ENCODE peak calls at places on chromosomes 13 and 19, in seven cellular contexts. One of them, this sample, is unnamed.

GRCh38 chr19:4318460-4318859 is 14.1 kb downstream of the FSD1 start:
- DNase-seq in AG09319: no peak
- DNase-seq in hippocampal formation: no peak
- DNase-seq in stimulated activated CD4-positive, alpha-beta T cell treated with anti-CD3 and anti-CD28 coated beads, Interleukin-4, amount 100 ng/mL, for 48 hours: no peak
- DNase-seq in activated CD4-positive, alpha-beta T cell treated with anti-CD3 and anti-CD28 coated beads for 48 hours: no peak
- DNase-seq in RWPE1: no peak
- DNase-seq in fibroblast of villous mesenchyme: no peak
- DNase-seq in this sample: no peak

GRCh38 chr13:112680741-112681360 is 9.0 kb upstream of the ATP11A start:
- DNase-seq in AG09319: no peak
- DNase-seq in hippocampal formation: no peak
- DNase-seq in stimulated activated CD4-positive, alpha-beta T cell treated with anti-CD3 and anti-CD28 coated beads, Interleukin-4, amount 100 ng/mL, for 48 hours: no peak
- DNase-seq in activated CD4-positive, alpha-beta T cell treated with anti-CD3 and anti-CD28 coated beads for 48 hours: no peak
- DNase-seq in RWPE1: no peak
- DNase-seq in fibroblast of villous mesenchyme: no peak
- DNase-seq in this sample: no peak

GRCh38 chr19:31258211-31259052 is 90.8 kb downstream of the TSHZ3 start:
- DNase-seq in AG09319: no peak
- DNase-seq in hippocampal formation: no peak
- DNase-seq in stimulated activated CD4-positive, alpha-beta T cell treated with anti-CD3 and anti-CD28 coated beads, Interleukin-4, amount 100 ng/mL, for 48 hours: no peak
- DNase-seq in activated CD4-positive, alpha-beta T cell treated with anti-CD3 and anti-CD28 coated beads for 48 hours: no peak
- DNase-seq in RWPE1: no peak
- DNase-seq in fibroblast of villous mesenchyme: peak
- DNase-seq in this sample: no peak

GRCh38 chr19:53785196-53785889 is 38.8 kb downstream of the NLRP12 start:
- DNase-seq in AG09319: no peak
- DNase-seq in hippocampal formation: no peak
- DNase-seq in stimulated activated CD4-positive, alpha-beta T cell treated with anti-CD3 and anti-CD28 coated beads, Interleukin-4, amount 100 ng/mL, for 48 hours: no peak
- DNase-seq in activated CD4-positive, alpha-beta T cell treated with anti-CD3 and anti-CD28 coated beads for 48 hours: no peak
- DNase-seq in RWPE1: no peak
- DNase-seq in fibroblast of villous mesenchyme: no peak
- DNase-seq in this sample: peak

GRCh38 chr13:72864142-72865035 is 82.5 kb downstream of the PIBF1 start:
- DNase-seq in AG09319: no peak
- DNase-seq in hippocampal formation: no peak
- DNase-seq in stimulated activated CD4-positive, alpha-beta T cell treated with anti-CD3 and anti-CD28 coated beads, Interleukin-4, amount 100 ng/mL, for 48 hours: no peak
- DNase-seq in activated CD4-positive, alpha-beta T cell treated with anti-CD3 and anti-CD28 coated beads for 48 hours: peak
- DNase-seq in RWPE1: no peak
- DNase-seq in fibroblast of villous mesenchyme: no peak
- DNase-seq in this sample: no peak

GRCh38 chr19:44752816-44753618 is 4.5 kb downstream of the BCL3 start:
- DNase-seq in AG09319: peak
- DNase-seq in hippocampal formation: no peak
- DNase-seq in stimulated activated CD4-positive, alpha-beta T cell treated with anti-CD3 and anti-CD28 coated beads, Interleukin-4, amount 100 ng/mL, for 48 hours: peak
- DNase-seq in activated CD4-positive, alpha-beta T cell treated with anti-CD3 and anti-CD28 coated beads for 48 hours: peak
- DNase-seq in RWPE1: peak
- DNase-seq in fibroblast of villous mesenchyme: peak
- DNase-seq in this sample: peak

GRCh38 chr13:46179576-46180368 is 2.2 kb downstream of the LCP1 start:
- DNase-seq in AG09319: no peak
- DNase-seq in hippocampal formation: no peak
- DNase-seq in stimulated activated CD4-positive, alpha-beta T cell treated with anti-CD3 and anti-CD28 coated beads, Interleukin-4, amount 100 ng/mL, for 48 hours: peak
- DNase-seq in activated CD4-positive, alpha-beta T cell treated with anti-CD3 and anti-CD28 coated beads for 48 hours: peak
- DNase-seq in RWPE1: no peak
- DNase-seq in fibroblast of villous mesenchyme: no peak
- DNase-seq in this sample: no peak

GRCh38 chr19:13783565-13784500 is 9.6 kb downstream of the C19orf53 start:
- DNase-seq in AG09319: no peak
- DNase-seq in hippocampal formation: no peak
- DNase-seq in stimulated activated CD4-positive, alpha-beta T cell treated with anti-CD3 and anti-CD28 coated beads, Interleukin-4, amount 100 ng/mL, for 48 hours: no peak
- DNase-seq in activated CD4-positive, alpha-beta T cell treated with anti-CD3 and anti-CD28 coated beads for 48 hours: no peak
- DNase-seq in RWPE1: no peak
- DNase-seq in fibroblast of villous mesenchyme: no peak
- DNase-seq in this sample: no peak

GRCh38 chr13:59666504-59666903 is 497.2 kb downstream of the DIAPH3 start:
- DNase-seq in AG09319: no peak
- DNase-seq in hippocampal formation: no peak
- DNase-seq in stimulated activated CD4-positive, alpha-beta T cell treated with anti-CD3 and anti-CD28 coated beads, Interleukin-4, amount 100 ng/mL, for 48 hours: no peak
- DNase-seq in activated CD4-positive, alpha-beta T cell treated with anti-CD3 and anti-CD28 coated beads for 48 hours: no peak
- DNase-seq in RWPE1: no peak
- DNase-seq in fibroblast of villous mesenchyme: no peak
- DNase-seq in this sample: no peak

GRCh38 chr13:41487222-41487621 is 29.9 kb downstream of the RGCC start:
- DNase-seq in AG09319: no peak
- DNase-seq in hippocampal formation: no peak
- DNase-seq in stimulated activated CD4-positive, alpha-beta T cell treated with anti-CD3 and anti-CD28 coated beads, Interleukin-4, amount 100 ng/mL, for 48 hours: no peak
- DNase-seq in activated CD4-positive, alpha-beta T cell treated with anti-CD3 and anti-CD28 coated beads for 48 hours: no peak
- DNase-seq in RWPE1: no peak
- DNase-seq in fibroblast of villous mesenchyme: no peak
- DNase-seq in this sample: no peak

GRCh38 chr19:58054792-58055482 is 4.1 kb upstream of the ZNF135 start:
- DNase-seq in AG09319: no peak
- DNase-seq in hippocampal formation: peak
- DNase-seq in stimulated activated CD4-positive, alpha-beta T cell treated with anti-CD3 and anti-CD28 coated beads, Interleukin-4, amount 100 ng/mL, for 48 hours: no peak
- DNase-seq in activated CD4-positive, alpha-beta T cell treated with anti-CD3 and anti-CD28 coated beads for 48 hours: no peak
- DNase-seq in RWPE1: no peak
- DNase-seq in fibroblast of villous mesenchyme: peak
- DNase-seq in this sample: no peak

GRCh38 chr19:43634516-43634876 is 5.2 kb downstream of the CADM4 start:
- DNase-seq in AG09319: no peak
- DNase-seq in hippocampal formation: peak
- DNase-seq in stimulated activated CD4-positive, alpha-beta T cell treated with anti-CD3 and anti-CD28 coated beads, Interleukin-4, amount 100 ng/mL, for 48 hours: no peak
- DNase-seq in activated CD4-positive, alpha-beta T cell treated with anti-CD3 and anti-CD28 coated beads for 48 hours: no peak
- DNase-seq in RWPE1: no peak
- DNase-seq in fibroblast of villous mesenchyme: no peak
- DNase-seq in this sample: no peak

GRCh38 chr13:21069561-21070004 is 8.2 kb upstream of the LATS2 start:
- DNase-seq in AG09319: peak
- DNase-seq in hippocampal formation: no peak
- DNase-seq in stimulated activated CD4-positive, alpha-beta T cell treated with anti-CD3 and anti-CD28 coated beads, Interleukin-4, amount 100 ng/mL, for 48 hours: no peak
- DNase-seq in activated CD4-positive, alpha-beta T cell treated with anti-CD3 and anti-CD28 coated beads for 48 hours: no peak
- DNase-seq in RWPE1: peak
- DNase-seq in fibroblast of villous mesenchyme: peak
- DNase-seq in this sample: peak

GRCh38 chr13:98880673-98881072 is 97.2 kb downstream of the DOCK9 start:
- DNase-seq in AG09319: no peak
- DNase-seq in hippocampal formation: no peak
- DNase-seq in stimulated activated CD4-positive, alpha-beta T cell treated with anti-CD3 and anti-CD28 coated beads, Interleukin-4, amount 100 ng/mL, for 48 hours: no peak
- DNase-seq in activated CD4-positive, alpha-beta T cell treated with anti-CD3 and anti-CD28 coated beads for 48 hours: no peak
- DNase-seq in RWPE1: no peak
- DNase-seq in fibroblast of villous mesenchyme: no peak
- DNase-seq in this sample: no peak

GRCh38 chr13:94090773-94091172 is 388.7 kb downstream of the DCT start:
- DNase-seq in AG09319: no peak
- DNase-seq in hippocampal formation: no peak
- DNase-seq in stimulated activated CD4-positive, alpha-beta T cell treated with anti-CD3 and anti-CD28 coated beads, Interleukin-4, amount 100 ng/mL, for 48 hours: no peak
- DNase-seq in activated CD4-positive, alpha-beta T cell treated with anti-CD3 and anti-CD28 coated beads for 48 hours: no peak
- DNase-seq in RWPE1: no peak
- DNase-seq in fibroblast of villous mesenchyme: no peak
- DNase-seq in this sample: no peak

GRCh38 chr19:18208098-18208951 is 4.5 kb upstream of the RAB3A start:
- DNase-seq in AG09319: peak
- DNase-seq in hippocampal formation: no peak
- DNase-seq in stimulated activated CD4-positive, alpha-beta T cell treated with anti-CD3 and anti-CD28 coated beads, Interleukin-4, amount 100 ng/mL, for 48 hours: peak
- DNase-seq in activated CD4-positive, alpha-beta T cell treated with anti-CD3 and anti-CD28 coated beads for 48 hours: peak
- DNase-seq in RWPE1: no peak
- DNase-seq in fibroblast of villous mesenchyme: peak
- DNase-seq in this sample: no peak

GRCh38 chr13:27928805-27929753 is 9.3 kb downstream of the PDX1 start:
- DNase-seq in AG09319: no peak
- DNase-seq in hippocampal formation: no peak
- DNase-seq in stimulated activated CD4-positive, alpha-beta T cell treated with anti-CD3 and anti-CD28 coated beads, Interleukin-4, amount 100 ng/mL, for 48 hours: no peak
- DNase-seq in activated CD4-positive, alpha-beta T cell treated with anti-CD3 and anti-CD28 coated beads for 48 hours: no peak
- DNase-seq in RWPE1: no peak
- DNase-seq in fibroblast of villous mesenchyme: no peak
- DNase-seq in this sample: no peak

GRCh38 chr19:2770055-2771013 is 12.7 kb downstream of the SGTA start:
- DNase-seq in AG09319: no peak
- DNase-seq in hippocampal formation: peak
- DNase-seq in stimulated activated CD4-positive, alpha-beta T cell treated with anti-CD3 and anti-CD28 coated beads, Interleukin-4, amount 100 ng/mL, for 48 hours: no peak
- DNase-seq in activated CD4-positive, alpha-beta T cell treated with anti-CD3 and anti-CD28 coated beads for 48 hours: no peak
- DNase-seq in RWPE1: no peak
- DNase-seq in fibroblast of villous mesenchyme: no peak
- DNase-seq in this sample: no peak

GRCh38 chr13:30616927-30617314 is 799 bp upstream of the USPL1 start:
- DNase-seq in AG09319: peak
- DNase-seq in hippocampal formation: peak
- DNase-seq in stimulated activated CD4-positive, alpha-beta T cell treated with anti-CD3 and anti-CD28 coated beads, Interleukin-4, amount 100 ng/mL, for 48 hours: peak
- DNase-seq in activated CD4-positive, alpha-beta T cell treated with anti-CD3 and anti-CD28 coated beads for 48 hours: peak
- DNase-seq in RWPE1: peak
- DNase-seq in fibroblast of villous mesenchyme: peak
- DNase-seq in this sample: peak

GRCh38 chr19:33316521-33317284 is 14.4 kb upstream of the CEBPA start:
- DNase-seq in AG09319: no peak
- DNase-seq in hippocampal formation: no peak
- DNase-seq in stimulated activated CD4-positive, alpha-beta T cell treated with anti-CD3 and anti-CD28 coated beads, Interleukin-4, amount 100 ng/mL, for 48 hours: no peak
- DNase-seq in activated CD4-positive, alpha-beta T cell treated with anti-CD3 and anti-CD28 coated beads for 48 hours: no peak
- DNase-seq in RWPE1: no peak
- DNase-seq in fibroblast of villous mesenchyme: no peak
- DNase-seq in this sample: no peak

GRCh38 chr19:22545751-22546150 is 88.4 kb upstream of the ZNF492 start:
- DNase-seq in AG09319: no peak
- DNase-seq in hippocampal formation: peak
- DNase-seq in stimulated activated CD4-positive, alpha-beta T cell treated with anti-CD3 and anti-CD28 coated beads, Interleukin-4, amount 100 ng/mL, for 48 hours: peak
- DNase-seq in activated CD4-positive, alpha-beta T cell treated with anti-CD3 and anti-CD28 coated beads for 48 hours: peak
- DNase-seq in RWPE1: no peak
- DNase-seq in fibroblast of villous mesenchyme: no peak
- DNase-seq in this sample: peak

GRCh38 chr19:5624741-5625140 is 1.9 kb downstream of the SAFB start:
- DNase-seq in AG09319: no peak
- DNase-seq in hippocampal formation: no peak
- DNase-seq in stimulated activated CD4-positive, alpha-beta T cell treated with anti-CD3 and anti-CD28 coated beads, Interleukin-4, amount 100 ng/mL, for 48 hours: no peak
- DNase-seq in activated CD4-positive, alpha-beta T cell treated with anti-CD3 and anti-CD28 coated beads for 48 hours: no peak
- DNase-seq in RWPE1: no peak
- DNase-seq in fibroblast of villous mesenchyme: no peak
- DNase-seq in this sample: no peak

GRCh38 chr13:40205771-40206240 is 460.6 kb downstream of the FOXO1 start:
- DNase-seq in AG09319: no peak
- DNase-seq in hippocampal formation: peak
- DNase-seq in stimulated activated CD4-positive, alpha-beta T cell treated with anti-CD3 and anti-CD28 coated beads, Interleukin-4, amount 100 ng/mL, for 48 hours: no peak
- DNase-seq in activated CD4-positive, alpha-beta T cell treated with anti-CD3 and anti-CD28 coated beads for 48 hours: peak
- DNase-seq in RWPE1: no peak
- DNase-seq in fibroblast of villous mesenchyme: no peak
- DNase-seq in this sample: no peak